ENCODE peak calls at places on chromosomes 6 and 20, in seven cellular contexts. B, C, N, M, Q, L and J are unnamed samples.
A peak's percentile ranks its signal among the peaks of the same experiment; 100 is the strongest.

GRCh38 chr20:53599910-53600632 is 6.4 kb upstream of the ZNF217 start:
- DNase-seq in B (no peak), C (no peak), N (no peak), M (no peak), Q (no peak), L (no peak), J (no peak)

GRCh38 chr6:29563435-29563834 is 3.9 kb upstream of the UBD start:
- DNase-seq in B (no peak), C (no peak), N (no peak), M (no peak), Q (no peak), L (no peak), J (no peak)

GRCh38 chr6:11653028-11653583 is 115.6 kb downstream of the TMEM170B start:
- DNase-seq in B (peak; percentile 97), C (no peak), N (peak; percentile 80), M (peak; percentile 90), Q (peak; percentile 56), L (peak; percentile 74), J (peak; percentile 33)

GRCh38 chr6:10314163-10314955 is 100.5 kb downstream of the TFAP2A start:
- DNase-seq in B (no peak), C (no peak), N (no peak), M (no peak), Q (no peak), L (no peak), J (no peak)

GRCh38 chr6:89433637-89434499 is 916 bp downstream of the ANKRD6 start:
- DNase-seq in B (no peak), C (no peak), N (no peak), M (no peak), Q (peak; percentile 70), L (no peak), J (no peak)

GRCh38 chr20:63276956-63277355 is 4.3 kb downstream of the ARFGAP1 start:
- DNase-seq in B (no peak), C (no peak), N (no peak), M (no peak), Q (no peak), L (no peak), J (no peak)

GRCh38 chr6:47111685-47112084 is 69.6 kb upstream of the ADGRF1 start:
- DNase-seq in B (peak; percentile 60), C (no peak), N (no peak), M (peak; percentile 69), Q (no peak), L (peak; percentile 57), J (no peak)

GRCh38 chr20:23446505-23446904 is 6.2 kb downstream of the CST11 start:
- DNase-seq in B (peak; percentile 21), C (peak; percentile 46), N (peak; percentile 47), M (peak; percentile 83), Q (peak; percentile 59), L (no peak), J (no peak)

GRCh38 chr20:18524646-18525045 is 16.9 kb downstream of the SEC23B start:
- DNase-seq in B (peak; percentile 68), C (no peak), N (peak; percentile 60), M (peak; percentile 42), Q (no peak), L (no peak), J (no peak)

GRCh38 chr20:59985864-59986263 is 27.6 kb downstream of the CDH26 start:
- DNase-seq in B (no peak), C (no peak), N (no peak), M (no peak), Q (no peak), L (no peak), J (no peak)

GRCh38 chr20:29452186-29452585 is 1805.3 kb upstream of the DEFB115 start:
- DNase-seq in B (no peak), C (no peak), N (no peak), M (no peak), Q (no peak), L (no peak), J (no peak)

GRCh38 chr6:135576055-135576454 is 78.5 kb upstream of the AHI1 start:
- DNase-seq in B (peak; percentile 80), C (no peak), N (peak; percentile 78), M (peak; percentile 43), Q (no peak), L (peak; percentile 67), J (no peak)

GRCh38 chr6:137190710-137191109 is 17.3 kb upstream of the IL22RA2 start:
- DNase-seq in B (no peak), C (no peak), N (no peak), M (no peak), Q (no peak), L (no peak), J (no peak)

DNA sequence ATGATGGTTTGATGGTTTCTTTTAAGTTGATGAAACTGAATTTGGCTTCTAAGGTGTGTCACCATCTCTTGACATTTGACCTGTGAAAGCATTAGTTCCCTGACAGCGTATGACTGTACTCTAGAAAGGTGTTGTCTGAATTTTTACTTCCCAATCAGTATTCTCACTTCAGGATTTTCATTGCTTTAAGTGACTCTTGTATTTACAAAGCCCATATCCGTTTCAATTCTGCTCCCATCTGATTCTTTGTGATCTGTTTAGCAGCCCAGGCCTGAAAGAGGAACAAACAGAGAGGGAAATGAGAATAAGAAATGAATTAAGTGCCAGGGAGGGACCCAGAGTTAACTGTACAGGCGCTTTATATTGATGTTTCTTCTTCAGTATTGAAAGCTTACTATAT is 73.7 kb downstream of the FARS2 start:
- DNase-seq in B (no peak), C (no peak), N (no peak), M (no peak), Q (peak; percentile 11), L (no peak), J (peak; percentile 69)
- TF ChIP-seq CTCF in B (no peak), C (no peak), N (no peak), M (no peak), Q (no peak), L (no peak), J (no peak)

DNA sequence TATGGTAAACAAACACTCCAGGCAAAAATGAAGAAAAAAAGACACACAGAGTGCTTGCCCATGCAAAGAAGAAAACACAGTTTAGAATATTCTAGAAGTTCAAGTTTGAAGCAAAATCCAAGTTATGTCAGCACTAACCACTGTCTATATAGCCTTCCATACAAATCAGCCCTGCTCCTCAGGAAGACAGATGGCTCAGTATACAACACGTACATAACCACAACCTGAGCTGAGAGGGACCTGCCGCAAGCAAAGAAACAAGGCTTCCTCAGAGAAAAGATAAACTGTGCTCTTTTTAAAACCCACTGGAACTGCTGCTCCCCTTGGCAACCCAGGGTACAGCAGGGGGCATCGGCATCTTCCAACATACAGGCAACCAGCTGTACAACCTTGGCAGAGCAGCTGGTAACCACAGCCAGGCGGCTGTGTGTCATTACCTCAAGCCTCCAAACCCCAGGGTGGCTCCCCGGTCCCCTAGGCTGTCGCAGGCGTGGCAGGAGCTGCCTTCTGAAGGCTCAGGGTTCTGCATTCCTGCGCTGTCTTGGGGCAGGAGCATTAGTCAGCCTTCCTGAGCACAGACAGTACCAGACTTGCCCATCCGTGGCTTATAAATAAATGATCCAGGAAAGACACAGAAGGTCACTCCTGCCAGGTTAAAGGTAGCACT is 249.5 kb downstream of the ADGRG6 start:
- DNase-seq in B (no peak), C (no peak), N (no peak), M (no peak), Q (no peak), L (peak; percentile 4), J (no peak)
- TF ChIP-seq CTCF in B (no peak), C (no peak), N (no peak), M (no peak), Q (no peak), L (peak; percentile 14), J (no peak)

GRCh38 chr20:34876161-34877001 is at the start of gene ACSS2:
- DNase-seq in B (peak; percentile 97), C (peak; percentile 96), N (peak; percentile 99), M (peak; percentile 99), Q (peak; percentile 93), L (peak; percentile 96), J (peak; percentile 83)

GRCh38 chr20:34874094-34874654 is 1.5 kb upstream of the GGT7 start:
- DNase-seq in B (peak; percentile 87), C (peak; percentile 77), N (peak; percentile 92), M (peak; percentile 90), Q (peak; percentile 79), L (peak; percentile 84), J (peak; percentile 47)

GRCh38 chr20:34877002-34877264 is 521 bp downstream of the ACSS2 start:
- DNase-seq in B (no peak), C (no peak), N (peak; percentile 19), M (peak; percentile 27), Q (no peak), L (no peak), J (no peak)

GRCh38 chr20:34873583-34874093 is 982 bp upstream of the GGT7 start:
- DNase-seq in B (no peak), C (no peak), N (no peak), M (no peak), Q (no peak), L (no peak), J (no peak)

DNA sequence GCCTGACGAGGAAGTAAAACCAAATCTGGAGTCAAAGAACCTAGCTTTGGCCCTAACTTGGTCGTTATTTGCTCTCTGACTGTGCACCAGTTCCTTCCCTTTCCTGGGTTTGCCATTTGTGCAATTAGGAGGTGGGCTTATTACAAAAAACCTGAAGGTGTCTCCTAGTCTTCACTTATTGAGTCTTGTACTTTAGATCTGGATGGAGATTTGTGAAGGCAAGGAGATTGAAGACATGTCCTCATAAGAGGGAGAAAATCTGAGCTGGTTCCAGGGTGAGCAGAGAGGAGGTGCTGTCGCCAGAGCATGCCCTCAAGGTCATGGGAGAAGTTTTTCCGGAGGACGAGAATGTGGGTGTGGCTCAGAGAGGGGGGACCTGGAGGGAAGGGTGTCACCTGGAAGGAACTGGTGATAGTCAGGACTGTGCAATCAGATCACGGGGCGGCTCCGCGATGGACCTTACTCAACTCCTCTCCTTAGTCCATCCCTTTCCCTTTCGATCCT is 703 bp upstream of the ACSS2 start:
- DNase-seq in B (no peak), C (no peak), N (no peak), M (no peak), Q (no peak), L (no peak), J (peak; percentile 29)
- TF ChIP-seq CTCF in B (no peak), C (no peak), N (peak; percentile 16), M (peak; percentile 6), Q (no peak), L (peak; percentile 25), J (peak; percentile 8)

GRCh38 chr6:26020983-26021349 is 58.4 kb downstream of the TRIM38 start:
- DNase-seq in B (peak; percentile 74), C (no peak), N (peak; percentile 70), M (peak; percentile 77), Q (no peak), L (no peak), J (no peak)

GRCh38 chr6:26020291-26020982 is 57.8 kb downstream of the TRIM38 start:
- DNase-seq in B (peak; percentile 95), C (peak; percentile 87), N (peak; percentile 96), M (peak; percentile 93), Q (peak; percentile 85), L (peak; percentile 86), J (peak; percentile 90)

GRCh38 chr6:26016326-26017275 is 54.0 kb downstream of the TRIM38 start:
- DNase-seq in B (peak; percentile 34), C (no peak), N (no peak), M (no peak), Q (no peak), L (no peak), J (no peak)

GRCh38 chr6:26019261-26019845 is 56.8 kb downstream of the TRIM38 start:
- DNase-seq in B (no peak), C (peak; percentile 58), N (no peak), M (no peak), Q (no peak), L (no peak), J (no peak)

DNA sequence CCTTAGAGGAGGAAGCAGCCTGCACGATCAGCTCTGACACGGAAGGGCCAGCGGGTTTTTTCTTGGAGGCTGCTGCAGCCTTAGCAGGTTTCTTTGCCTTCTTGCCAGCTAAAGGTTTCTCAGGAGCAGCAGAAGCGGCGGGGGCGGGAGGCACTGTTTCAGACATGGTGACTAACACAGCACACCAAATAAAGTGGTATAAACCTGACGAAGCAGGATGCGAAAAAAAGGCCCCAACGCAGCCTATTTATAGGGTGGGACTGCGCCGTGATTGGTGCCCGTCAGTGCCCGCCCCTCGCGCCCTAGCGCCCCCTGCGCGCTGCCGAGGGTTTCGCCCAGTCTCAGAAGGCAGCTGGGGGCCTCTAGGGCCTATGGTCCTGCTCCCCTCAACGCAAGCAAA is 55.0 kb downstream of the TRIM38 start:
- DNase-seq in B (peak; percentile 95), C (no peak), N (peak; percentile 80), M (peak; percentile 74), Q (peak; percentile 42), L (no peak), J (peak; percentile 48)
- TF ChIP-seq CTCF in B (peak; percentile 72), C (no peak), N (peak; percentile 45), M (peak; percentile 34), Q (peak; percentile 20), L (peak; percentile 46), J (peak; percentile 60)